ENCODE peak calls at places on chromosomes 1 and 21, in nine cellular contexts. Q is osteocyte, D is AG10803, R is tibial artery, M is GM23338, I is HFF-Myc, E is neural crest cell, C is Calu3, Y is GM20000. K is an unnamed sample.

GRCh38 chr1:211894312-211894711 is 63.7 kb upstream of the LPGAT1 start:
- DNase-seq in Q (no peak), D (no peak), R (no peak), M (no peak), I (no peak), E (no peak), C (no peak), Y (no peak), K (no peak)

GRCh38 chr1:36710008-36710407 is 227.3 kb upstream of the CSF3R start:
- DNase-seq in Q (no peak), D (no peak), R (no peak), M (no peak), I (no peak), E (no peak), C (no peak), Y (no peak), K (no peak)

GRCh38 chr1:14138135-14138506 is 438.1 kb downstream of the PRDM2 start:
- DNase-seq in Q (no peak), D (no peak), R (no peak), M (no peak), I (no peak), E (no peak), C (no peak), Y (no peak), K (no peak)

GRCh38 chr1:15803380-15803779 is 4.1 kb downstream of the UQCRHL start:
- DNase-seq in Q (no peak), D (no peak), R (no peak), M (peak), I (no peak), E (peak), C (no peak), Y (peak), K (no peak)

GRCh38 chr1:102783487-102783886 is 324.8 kb downstream of the COL11A1 start:
- DNase-seq in Q (no peak), D (no peak), R (no peak), M (no peak), I (no peak), E (no peak), C (no peak), Y (no peak), K (no peak)

GRCh38 chr1:235855811-235856429 is 10.8 kb downstream of the LYST start:
- DNase-seq in Q (no peak), D (no peak), R (no peak), M (no peak), I (no peak), E (no peak), C (no peak), Y (peak), K (no peak)

GRCh38 chr21:37829447-37829846 is 86.8 kb downstream of the KCNJ6 start:
- DNase-seq in Q (no peak), D (peak), R (no peak), M (no peak), I (no peak), E (no peak), C (peak), Y (no peak), K (no peak)

GRCh38 chr21:46146856-46147255 is 8.5 kb downstream of the FTCD start:
- DNase-seq in Q (no peak), D (no peak), R (peak), M (no peak), I (no peak), E (no peak), C (no peak), Y (no peak), K (peak)

GRCh38 chr1:156376146-156376545 is 7.1 kb downstream of the RHBG start:
- DNase-seq in Q (no peak), D (peak), R (no peak), M (peak), I (no peak), E (no peak), C (no peak), Y (no peak), K (no peak)
- TF ChIP-seq CTCF in Q (no peak), D (peak), R (no peak), M (no peak), I (no peak), E (no peak), C (no peak), Y (no peak), K (no peak)

DNA sequence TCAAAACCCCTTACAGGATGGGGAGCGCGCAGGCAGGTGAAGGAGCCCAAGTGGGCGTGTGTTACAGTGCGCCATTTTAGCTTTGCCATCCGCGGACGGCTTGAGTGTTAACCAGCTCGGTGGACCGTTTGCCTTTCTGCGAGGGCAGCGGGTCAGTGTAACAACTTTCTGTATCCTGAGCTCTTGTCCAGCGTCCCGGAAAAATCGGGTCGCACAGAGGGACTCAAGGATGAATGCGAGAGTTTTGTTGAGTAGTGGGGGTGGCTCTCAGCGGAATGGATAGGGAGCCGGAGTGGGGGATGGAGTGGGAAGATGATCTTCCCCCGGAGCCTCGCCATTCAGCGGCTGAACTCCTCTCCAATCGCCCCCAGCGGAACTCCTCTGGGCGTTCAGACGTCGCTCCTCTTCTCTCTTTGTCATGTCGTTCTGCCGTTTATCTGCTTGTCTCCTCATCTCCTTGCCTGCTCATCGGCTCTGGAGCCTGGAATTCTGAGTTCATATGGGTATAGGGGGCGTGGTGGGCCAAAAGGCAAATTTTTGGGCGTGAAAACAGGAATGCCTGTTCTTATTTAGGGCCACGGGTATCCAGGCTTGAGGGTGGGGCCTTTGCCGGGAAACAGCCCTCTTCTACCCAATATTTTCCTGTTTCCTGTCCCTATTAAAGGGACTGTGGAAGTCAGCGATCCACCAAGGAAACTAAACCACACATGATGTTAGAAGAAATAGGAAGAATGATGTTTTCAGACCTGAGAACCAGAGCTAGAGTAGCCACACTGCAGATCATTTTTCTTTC is 295.5 kb downstream of the CTH start:
- DNase-seq in Q (peak), D (no peak), R (no peak), M (peak), I (no peak), E (no peak), C (no peak), Y (no peak), K (no peak)
- TF ChIP-seq CTCF in Q (no peak), D (no peak), R (no peak), M (no peak), I (no peak), E (no peak), C (no peak), Y (no peak), K (no peak)

GRCh38 chr1:42524330-42524729 is 61.2 kb downstream of the CCDC30 start:
- DNase-seq in Q (no peak), D (no peak), R (no peak), M (peak), I (no peak), E (no peak), C (no peak), Y (no peak), K (no peak)
- TF ChIP-seq CTCF in Q (no peak), D (no peak), R (no peak), M (no peak), I (no peak), E (no peak), C (no peak), Y (no peak), K (no peak)

DNA sequence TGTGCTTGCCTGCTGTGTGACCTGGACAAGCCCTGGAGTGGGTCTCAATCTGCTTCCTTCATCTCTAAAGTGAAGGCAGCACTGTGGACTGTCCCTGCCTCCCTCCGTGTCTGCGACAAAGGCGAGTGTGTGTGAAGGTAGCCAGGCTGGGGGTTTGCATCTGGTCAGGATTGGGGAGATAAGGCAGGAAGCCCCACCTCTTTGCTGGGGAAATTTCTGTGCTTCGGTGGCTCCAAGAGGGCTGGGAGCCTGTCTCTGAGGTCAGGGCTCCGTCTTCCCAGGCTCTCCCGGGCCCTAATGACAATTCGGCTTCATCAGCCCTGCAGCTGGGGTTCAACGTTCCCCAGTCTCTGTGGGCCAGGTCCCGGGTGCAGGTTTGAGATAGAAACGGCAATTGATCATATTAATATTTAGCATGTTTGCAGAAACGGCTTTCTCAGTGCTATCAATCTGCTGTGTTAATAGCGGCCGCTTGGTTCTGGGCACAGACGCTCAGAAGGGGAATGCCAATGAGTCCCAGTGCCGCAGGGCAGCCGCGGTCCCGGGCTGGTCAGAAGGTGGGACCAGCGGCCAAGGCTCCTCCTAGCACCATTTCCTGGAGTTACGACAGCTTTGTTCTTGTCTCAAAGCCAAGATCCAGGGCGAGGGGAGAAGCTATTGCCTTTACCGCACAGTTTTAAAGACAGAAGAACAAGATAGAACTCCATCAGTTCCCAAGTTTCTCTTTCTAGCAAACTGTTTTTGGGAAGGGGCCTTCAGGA is 105.7 kb downstream of the PRDM16 start:
- DNase-seq in Q (no peak), D (peak), R (peak), M (no peak), I (no peak), E (no peak), C (peak), Y (no peak), K (no peak)
- TF ChIP-seq CTCF in Q (no peak), D (no peak), R (peak), M (no peak), I (no peak), E (no peak), C (no peak), Y (no peak), K (no peak)

GRCh38 chr1:56222914-56223540 is 356.3 kb downstream of the PLPP3 start:
- DNase-seq in Q (no peak), D (no peak), R (no peak), M (no peak), I (no peak), E (no peak), C (no peak), Y (no peak), K (no peak)
- TF ChIP-seq CTCF in Q (no peak), D (no peak), R (no peak), M (no peak), I (no peak), E (no peak), C (no peak), Y (no peak), K (no peak)

GRCh38 chr1:101282314-101283087 is 45.7 kb downstream of the S1PR1 start:
- DNase-seq in Q (no peak), D (no peak), R (no peak), M (no peak), I (no peak), E (no peak), C (no peak), Y (no peak), K (no peak)

GRCh38 chr1:101278845-101279244 is 42.0 kb downstream of the S1PR1 start:
- DNase-seq in Q (no peak), D (no peak), R (no peak), M (no peak), I (no peak), E (no peak), C (no peak), Y (no peak), K (no peak)

GRCh38 chr1:101278238-101278637 is 41.4 kb downstream of the S1PR1 start:
- DNase-seq in Q (no peak), D (no peak), R (no peak), M (no peak), I (no peak), E (no peak), C (no peak), Y (no peak), K (no peak)

GRCh38 chr1:101280942-101281654 is 44.3 kb downstream of the S1PR1 start:
- DNase-seq in Q (no peak), D (no peak), R (no peak), M (no peak), I (no peak), E (no peak), C (no peak), Y (no peak), K (no peak)

GRCh38 chr1:101280049-101280448 is 43.2 kb downstream of the S1PR1 start:
- DNase-seq in Q (no peak), D (no peak), R (no peak), M (no peak), I (no peak), E (no peak), C (no peak), Y (no peak), K (no peak)
- TF ChIP-seq CTCF in Q (no peak), D (no peak), R (no peak), M (no peak), I (no peak), E (no peak), C (no peak), Y (no peak), K (no peak)

DNA sequence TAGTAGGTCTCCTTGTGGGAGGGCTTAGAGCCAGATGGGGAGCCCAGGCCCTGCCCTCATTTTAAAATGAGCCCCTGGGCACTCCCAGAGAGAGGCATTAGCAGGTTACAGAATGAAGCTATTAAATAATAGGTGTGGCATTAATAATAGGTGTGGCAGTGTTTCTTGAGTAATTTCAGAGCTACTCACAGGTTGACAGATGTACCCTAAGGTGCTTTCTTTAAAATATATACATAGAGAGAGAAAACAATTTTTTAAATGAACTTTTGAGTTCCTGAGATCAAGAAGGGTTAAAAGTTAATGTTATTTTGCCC is 1.2 kb downstream of the EEIG2 start:
- DNase-seq in Q (no peak), D (no peak), R (no peak), M (no peak), I (no peak), E (no peak), C (no peak), Y (no peak), K (no peak)
- TF ChIP-seq CTCF in Q (no peak), D (no peak), R (no peak), M (no peak), I (no peak), E (no peak), C (no peak), Y (no peak), K (no peak)

DNA sequence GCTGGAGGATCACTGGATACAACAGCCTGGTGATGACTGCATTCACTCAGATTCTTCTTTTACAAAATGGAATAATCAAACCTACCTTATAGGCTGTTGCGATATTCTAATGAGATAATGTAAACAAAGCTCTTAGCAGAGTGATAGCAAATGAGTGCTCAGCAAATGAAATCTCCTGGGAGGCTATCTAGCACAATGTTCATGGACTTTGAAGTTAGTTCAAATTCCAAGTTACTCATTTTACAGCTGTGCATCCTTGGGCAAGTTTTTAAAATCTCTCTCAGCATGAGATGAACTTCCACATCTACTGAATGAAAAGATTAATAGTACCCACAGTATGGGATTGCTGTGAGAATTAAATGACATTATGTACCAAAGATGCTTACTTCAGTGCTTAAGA is 80.8 kb upstream of the PAPPA2 start:
- DNase-seq in Q (no peak), D (no peak), R (no peak), M (no peak), I (no peak), E (no peak), C (no peak), Y (no peak), K (no peak)
- TF ChIP-seq CTCF in Q (no peak), D (no peak), R (no peak), M (no peak), I (no peak), E (no peak), C (no peak), Y (no peak), K (no peak)

GRCh38 chr1:218553197-218553596 is 208.1 kb downstream of the TGFB2 start:
- DNase-seq in Q (no peak), D (peak), R (no peak), M (no peak), I (peak), E (no peak), C (no peak), Y (no peak), K (no peak)
- TF ChIP-seq CTCF in Q (peak), D (peak), R (no peak), M (no peak), I (peak), E (no peak), C (no peak), Y (no peak), K (no peak)